ENCODE peak calls at places on chromosomes 11 and 22, in four cellular contexts. H, X, R and I are unnamed samples.

GRCh38 chr11:111735262-111736116 is 30.7 kb downstream of the PPP2R1B start:
- DNase-seq in H (peak; percentile 100), X (no peak), R (peak; percentile 93), I (peak; percentile 95)

GRCh38 chr11:114774599-114775365 is 96.5 kb downstream of the NXPE2 start:
- DNase-seq in R (peak; percentile 5), X (no peak), H (peak; percentile 26), I (peak; percentile 70)

GRCh38 chr11:44840526-44840925 is 110.2 kb downstream of the TP53I11 start:
- DNase-seq in H (no peak), X (no peak), R (no peak), I (no peak)

GRCh38 chr11:131042041-131042390 is 125.7 kb upstream of the SNX19 start:
- DNase-seq in R (no peak), X (no peak), H (no peak), I (no peak)

GRCh38 chr22:35380537-35381423 is at the start of gene HMOX1:
- DNase-seq in R (peak; percentile 53), H (peak; percentile 86), X (no peak), I (peak; percentile 88)

GRCh38 chr11:70405679-70406395 is 7.5 kb downstream of the CTTN start:
- DNase-seq in H (no peak), R (no peak), X (no peak), I (no peak)

GRCh38 chr11:17298302-17298701 is 21.8 kb downstream of the NUCB2 start:
- DNase-seq in R (no peak), H (no peak), X (no peak), I (no peak)

GRCh38 chr11:134792044-134792443 is 380.0 kb upstream of the B3GAT1 start:
- DNase-seq in X (no peak), H (no peak), R (no peak), I (peak; percentile 68)

GRCh38 chr11:85844439-85845051 is 10.6 kb upstream of the CCDC83 start:
- DNase-seq in H (peak; percentile 72), R (peak; percentile 83), X (no peak), I (peak; percentile 67)

GRCh38 chr22:20644071-20644642 is 129.8 kb upstream of the SERPIND1 start:
- DNase-seq in R (no peak), X (no peak), H (no peak), I (no peak)

GRCh38 chr11:114762437-114762836 is 84.1 kb downstream of the NXPE2 start:
- DNase-seq in H (peak; percentile 55), X (no peak), R (peak; percentile 6), I (peak; percentile 68)

GRCh38 chr11:123815116-123815515 is 9.0 kb upstream of the OR6M1 start:
- DNase-seq in H (no peak), R (no peak), X (no peak), I (no peak)

GRCh38 chr11:74686792-74687191 is 44.4 kb downstream of the CHRDL2 start:
- DNase-seq in X (no peak), H (peak; percentile 55), R (no peak), I (peak; percentile 57)

GRCh38 chr11:62054081-62054480 is 69.7 kb upstream of the INCENP start:
- DNase-seq in R (no peak), H (no peak), X (no peak), I (no peak)